ENCODE peak calls at places on chromosomes 5 and 9, in eight cellular contexts. One of them, this sample, is unnamed.

GRCh38 chr5:40124367-40124766 is 555.3 kb upstream of the PTGER4 start:
- DNase-seq in neural progenitor cell: peak
- DNase-seq in CD8-positive, alpha-beta T cell: no peak
- DNase-seq in Peyer's patch: no peak
- DNase-seq in stomach: no peak
- DNase-seq in colonic mucosa: no peak
- DNase-seq in lower lobe of right lung: no peak
- DNase-seq in endothelial cell of umbilical vein: no peak
- DNase-seq in this sample: no peak

GRCh38 chr9:11192993-11193392 is 580.2 kb upstream of the PTPRD start:
- DNase-seq in lower lobe of right lung: no peak
- DNase-seq in Peyer's patch: no peak
- DNase-seq in colonic mucosa: no peak
- DNase-seq in endothelial cell of umbilical vein: no peak
- DNase-seq in CD8-positive, alpha-beta T cell: no peak
- DNase-seq in stomach: no peak
- DNase-seq in neural progenitor cell: no peak
- DNase-seq in this sample: no peak

GRCh38 chr5:6362846-6363245 is 15.5 kb downstream of the MED10 start:
- DNase-seq in endothelial cell of umbilical vein: no peak
- DNase-seq in stomach: peak
- DNase-seq in Peyer's patch: no peak
- DNase-seq in colonic mucosa: no peak
- DNase-seq in neural progenitor cell: peak
- DNase-seq in CD8-positive, alpha-beta T cell: no peak
- DNase-seq in lower lobe of right lung: no peak
- DNase-seq in this sample: no peak

GRCh38 chr5:35924950-35925722 is 13.3 kb downstream of the CAPSL start:
- DNase-seq in Peyer's patch: peak
- DNase-seq in stomach: peak
- DNase-seq in endothelial cell of umbilical vein: peak
- DNase-seq in lower lobe of right lung: peak
- DNase-seq in neural progenitor cell: peak
- DNase-seq in CD8-positive, alpha-beta T cell: peak
- DNase-seq in colonic mucosa: peak
- DNase-seq in this sample: peak

GRCh38 chr5:89998505-89998904 is 411.1 kb downstream of the CETN3 start:
- DNase-seq in endothelial cell of umbilical vein: no peak
- DNase-seq in stomach: no peak
- DNase-seq in neural progenitor cell: peak
- DNase-seq in colonic mucosa: no peak
- DNase-seq in lower lobe of right lung: no peak
- DNase-seq in Peyer's patch: no peak
- DNase-seq in CD8-positive, alpha-beta T cell: no peak
- DNase-seq in this sample: no peak

GRCh38 chr9:20505574-20505973 is 116.7 kb downstream of the MLLT3 start:
- DNase-seq in colonic mucosa: no peak
- DNase-seq in neural progenitor cell: no peak
- DNase-seq in stomach: no peak
- DNase-seq in endothelial cell of umbilical vein: no peak
- DNase-seq in Peyer's patch: no peak
- DNase-seq in lower lobe of right lung: no peak
- DNase-seq in CD8-positive, alpha-beta T cell: no peak
- DNase-seq in this sample: no peak

GRCh38 chr5:114447084-114447773 is 85.4 kb downstream of the KCNN2 start:
- DNase-seq in stomach: no peak
- DNase-seq in neural progenitor cell: peak
- DNase-seq in CD8-positive, alpha-beta T cell: no peak
- DNase-seq in lower lobe of right lung: no peak
- DNase-seq in endothelial cell of umbilical vein: no peak
- DNase-seq in Peyer's patch: no peak
- DNase-seq in colonic mucosa: no peak
- DNase-seq in this sample: no peak

GRCh38 chr9:137174722-137175293 is 3.0 kb upstream of the TMEM210 start:
- DNase-seq in stomach: no peak
- DNase-seq in endothelial cell of umbilical vein: no peak
- DNase-seq in lower lobe of right lung: no peak
- DNase-seq in neural progenitor cell: peak
- DNase-seq in colonic mucosa: no peak
- DNase-seq in CD8-positive, alpha-beta T cell: no peak
- DNase-seq in Peyer's patch: no peak
- DNase-seq in this sample: no peak

GRCh38 chr5:97115932-97116331 is 26.5 kb downstream of the LIX1 start:
- DNase-seq in CD8-positive, alpha-beta T cell: no peak
- DNase-seq in Peyer's patch: no peak
- DNase-seq in neural progenitor cell: no peak
- DNase-seq in stomach: no peak
- DNase-seq in endothelial cell of umbilical vein: no peak
- DNase-seq in lower lobe of right lung: no peak
- DNase-seq in colonic mucosa: no peak
- DNase-seq in this sample: no peak

GRCh38 chr9:133144142-133144886 is 19.4 kb downstream of the GBGT1 start:
- DNase-seq in neural progenitor cell: peak
- DNase-seq in Peyer's patch: peak
- DNase-seq in CD8-positive, alpha-beta T cell: peak
- DNase-seq in colonic mucosa: peak
- DNase-seq in lower lobe of right lung: peak
- DNase-seq in endothelial cell of umbilical vein: peak
- DNase-seq in stomach: peak
- DNase-seq in this sample: peak
- H3K4me3 ChIP-seq in neural progenitor cell: peak
- H3K4me3 ChIP-seq in Peyer's patch: peak
- H3K4me3 ChIP-seq in CD8-positive, alpha-beta T cell: peak
- H3K4me3 ChIP-seq in colonic mucosa: peak
- H3K4me3 ChIP-seq in lower lobe of right lung: peak
- H3K4me3 ChIP-seq in endothelial cell of umbilical vein: peak
- H3K4me3 ChIP-seq in stomach: peak
- H3K4me3 ChIP-seq in this sample: no peak

GRCh38 chr9:109863961-109864360 is 84.0 kb downstream of the PALM2AKAP2 start:
- DNase-seq in endothelial cell of umbilical vein: no peak
- DNase-seq in lower lobe of right lung: no peak
- DNase-seq in stomach: no peak
- DNase-seq in CD8-positive, alpha-beta T cell: no peak
- DNase-seq in Peyer's patch: no peak
- DNase-seq in colonic mucosa: no peak
- DNase-seq in neural progenitor cell: no peak
- DNase-seq in this sample: no peak

GRCh38 chr9:109861499-109861898 is 81.5 kb downstream of the PALM2AKAP2 start:
- DNase-seq in lower lobe of right lung: no peak
- DNase-seq in CD8-positive, alpha-beta T cell: no peak
- DNase-seq in colonic mucosa: no peak
- DNase-seq in Peyer's patch: no peak
- DNase-seq in neural progenitor cell: no peak
- DNase-seq in endothelial cell of umbilical vein: no peak
- DNase-seq in stomach: no peak
- DNase-seq in this sample: peak

GRCh38 chr9:109859447-109859846 is 79.4 kb downstream of the PALM2AKAP2 start:
- DNase-seq in neural progenitor cell: no peak
- DNase-seq in lower lobe of right lung: no peak
- DNase-seq in colonic mucosa: no peak
- DNase-seq in Peyer's patch: no peak
- DNase-seq in endothelial cell of umbilical vein: no peak
- DNase-seq in stomach: no peak
- DNase-seq in CD8-positive, alpha-beta T cell: no peak
- DNase-seq in this sample: no peak

GRCh38 chr9:109861918-109862317 is 81.9 kb downstream of the PALM2AKAP2 start:
- DNase-seq in endothelial cell of umbilical vein: no peak
- DNase-seq in stomach: no peak
- DNase-seq in colonic mucosa: no peak
- DNase-seq in Peyer's patch: no peak
- DNase-seq in CD8-positive, alpha-beta T cell: no peak
- DNase-seq in lower lobe of right lung: no peak
- DNase-seq in neural progenitor cell: no peak
- DNase-seq in this sample: no peak

DNA sequence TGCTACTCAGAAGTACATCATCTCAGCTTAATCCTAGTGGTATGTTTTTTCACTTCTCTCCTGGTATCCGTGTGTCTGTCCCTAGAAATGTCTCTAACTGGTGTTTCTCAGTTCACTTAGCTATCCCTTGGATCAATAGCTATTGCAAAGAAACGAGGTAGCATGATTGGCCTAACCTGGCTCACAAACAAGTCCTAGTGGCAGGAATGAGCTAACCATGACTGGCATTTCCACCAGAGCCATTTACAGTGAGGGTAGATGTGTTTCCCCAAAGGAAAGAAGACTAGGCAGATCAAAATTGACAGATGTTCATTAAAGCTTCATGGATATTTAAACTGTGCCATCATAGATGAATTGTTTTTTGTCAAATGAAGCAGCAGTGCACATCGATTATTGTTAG is 82.5 kb downstream of the PALM2AKAP2 start:
- DNase-seq in stomach: no peak
- DNase-seq in neural progenitor cell: no peak
- DNase-seq in endothelial cell of umbilical vein: no peak
- DNase-seq in colonic mucosa: no peak
- DNase-seq in Peyer's patch: no peak
- DNase-seq in lower lobe of right lung: no peak
- DNase-seq in CD8-positive, alpha-beta T cell: no peak
- DNase-seq in this sample: no peak
- TF ChIP-seq CTCF in stomach: no peak
- TF ChIP-seq CTCF in neural progenitor cell: no peak
- TF ChIP-seq CTCF in endothelial cell of umbilical vein: no peak
- TF ChIP-seq CTCF in colonic mucosa: no peak
- TF ChIP-seq CTCF in Peyer's patch: no peak
- TF ChIP-seq CTCF in lower lobe of right lung: no peak
- TF ChIP-seq CTCF in CD8-positive, alpha-beta T cell: no peak
- TF ChIP-seq CTCF in this sample: no peak

GRCh38 chr5:88674262-88675158 is 208.5 kb downstream of the MEF2C start:
- DNase-seq in stomach: no peak
- DNase-seq in colonic mucosa: no peak
- DNase-seq in neural progenitor cell: peak
- DNase-seq in CD8-positive, alpha-beta T cell: no peak
- DNase-seq in lower lobe of right lung: no peak
- DNase-seq in Peyer's patch: no peak
- DNase-seq in endothelial cell of umbilical vein: no peak
- DNase-seq in this sample: no peak

GRCh38 chr5:88669314-88669713 is 213.7 kb downstream of the MEF2C start:
- DNase-seq in stomach: no peak
- DNase-seq in colonic mucosa: no peak
- DNase-seq in neural progenitor cell: no peak
- DNase-seq in CD8-positive, alpha-beta T cell: no peak
- DNase-seq in lower lobe of right lung: no peak
- DNase-seq in endothelial cell of umbilical vein: no peak
- DNase-seq in Peyer's patch: no peak
- DNase-seq in this sample: no peak

GRCh38 chr5:88672644-88673493 is 210.1 kb downstream of the MEF2C start:
- DNase-seq in colonic mucosa: no peak
- DNase-seq in CD8-positive, alpha-beta T cell: no peak
- DNase-seq in endothelial cell of umbilical vein: no peak
- DNase-seq in Peyer's patch: no peak
- DNase-seq in lower lobe of right lung: no peak
- DNase-seq in stomach: no peak
- DNase-seq in neural progenitor cell: peak
- DNase-seq in this sample: no peak

GRCh38 chr5:88671808-88672499 is 211.0 kb downstream of the MEF2C start:
- DNase-seq in endothelial cell of umbilical vein: no peak
- DNase-seq in lower lobe of right lung: no peak
- DNase-seq in CD8-positive, alpha-beta T cell: no peak
- DNase-seq in stomach: no peak
- DNase-seq in neural progenitor cell: peak
- DNase-seq in Peyer's patch: no peak
- DNase-seq in colonic mucosa: no peak
- DNase-seq in this sample: no peak

DNA sequence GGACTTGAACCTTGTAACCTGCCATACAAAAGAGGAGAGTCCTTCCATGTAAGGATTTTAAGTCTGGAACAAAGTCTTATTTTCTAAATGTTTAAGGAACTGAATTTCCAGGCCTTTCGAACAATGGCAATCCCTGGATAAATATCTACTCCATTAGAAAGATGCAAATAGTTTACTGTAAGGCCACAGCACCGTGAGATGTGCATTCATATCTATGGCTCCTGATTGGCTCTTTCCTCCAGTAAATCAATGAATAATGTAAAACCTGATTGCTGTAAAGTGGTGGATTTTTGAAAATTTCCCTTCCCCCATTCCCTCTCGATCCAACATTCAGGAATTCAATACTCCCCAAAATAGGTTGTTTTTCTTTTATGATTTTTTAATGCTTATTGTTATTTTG is 211.6 kb downstream of the MEF2C start:
- DNase-seq in neural progenitor cell: no peak
- DNase-seq in Peyer's patch: no peak
- DNase-seq in endothelial cell of umbilical vein: no peak
- DNase-seq in colonic mucosa: no peak
- DNase-seq in lower lobe of right lung: no peak
- DNase-seq in stomach: no peak
- DNase-seq in CD8-positive, alpha-beta T cell: no peak
- DNase-seq in this sample: no peak
- H3K4me3 ChIP-seq in neural progenitor cell: no peak
- H3K4me3 ChIP-seq in Peyer's patch: no peak
- H3K4me3 ChIP-seq in endothelial cell of umbilical vein: no peak
- H3K4me3 ChIP-seq in colonic mucosa: no peak
- H3K4me3 ChIP-seq in lower lobe of right lung: no peak
- H3K4me3 ChIP-seq in stomach: peak
- H3K4me3 ChIP-seq in CD8-positive, alpha-beta T cell: no peak
- H3K4me3 ChIP-seq in this sample: no peak

GRCh38 chr9:14690986-14691730 is 2.1 kb downstream of the ZDHHC21 start:
- DNase-seq in endothelial cell of umbilical vein: peak
- DNase-seq in stomach: no peak
- DNase-seq in neural progenitor cell: no peak
- DNase-seq in lower lobe of right lung: no peak
- DNase-seq in colonic mucosa: no peak
- DNase-seq in Peyer's patch: no peak
- DNase-seq in CD8-positive, alpha-beta T cell: no peak
- DNase-seq in this sample: no peak

GRCh38 chr9:14692536-14692917 is 705 bp downstream of the ZDHHC21 start:
- DNase-seq in CD8-positive, alpha-beta T cell: no peak
- DNase-seq in stomach: no peak
- DNase-seq in neural progenitor cell: no peak
- DNase-seq in Peyer's patch: no peak
- DNase-seq in lower lobe of right lung: no peak
- DNase-seq in endothelial cell of umbilical vein: peak
- DNase-seq in colonic mucosa: no peak
- DNase-seq in this sample: no peak

GRCh38 chr9:14692918-14693861 is at the start of gene ZDHHC21:
- DNase-seq in colonic mucosa: peak
- DNase-seq in neural progenitor cell: peak
- DNase-seq in stomach: peak
- DNase-seq in Peyer's patch: peak
- DNase-seq in CD8-positive, alpha-beta T cell: peak
- DNase-seq in lower lobe of right lung: peak
- DNase-seq in endothelial cell of umbilical vein: peak
- DNase-seq in this sample: peak
- TF ChIP-seq CTCF in colonic mucosa: no peak
- TF ChIP-seq CTCF in neural progenitor cell: no peak
- TF ChIP-seq CTCF in stomach: no peak
- TF ChIP-seq CTCF in Peyer's patch: no peak
- TF ChIP-seq CTCF in CD8-positive, alpha-beta T cell: no peak
- TF ChIP-seq CTCF in lower lobe of right lung: no peak
- TF ChIP-seq CTCF in endothelial cell of umbilical vein: no peak
- TF ChIP-seq CTCF in this sample: no peak